ENCODE peak calls at places on chromosomes 12 and 14, in eight cellular contexts. H, F, C, O, U, W, A and P are unnamed samples.

GRCh38 chr14:81453166-81453766 is 53.1 kb upstream of the STON2 start:
- DNase-seq in H (peak; percentile 65), F (peak; percentile 85), C (peak; percentile 48), O (peak; percentile 48), U (peak; percentile 48), W (peak; percentile 42), A (peak; percentile 78), P (peak; percentile 70)

GRCh38 chr12:12622418-12622817 is 10.7 kb downstream of the CREBL2 start:
- DNase-seq in H (no peak), F (no peak), C (no peak), O (no peak), U (no peak), W (no peak), A (no peak), P (no peak)

GRCh38 chr14:31968107-31968810 is 108.8 kb upstream of the ARHGAP5 start:
- DNase-seq in H (no peak), F (peak; percentile 73), C (no peak), O (no peak), U (peak; percentile 88), W (peak; percentile 74), A (no peak), P (peak; percentile 79)

GRCh38 chr12:17278946-17279345 is 673.0 kb upstream of the LMO3 start:
- DNase-seq in H (no peak), F (peak; percentile 42), C (no peak), O (no peak), U (no peak), W (no peak), A (peak; percentile 39), P (peak; percentile 1)

GRCh38 chr12:3432176-3432742 is 58.7 kb upstream of the PRMT8 start:
- DNase-seq in H (no peak), F (no peak), C (no peak), O (no peak), U (peak; percentile 16), W (no peak), A (no peak), P (no peak)

GRCh38 chr14:68791078-68791983 is 1.5 kb downstream of the ZFP36L1 start:
- DNase-seq in H (no peak), F (peak; percentile 66), C (peak; percentile 35), O (no peak), U (peak; percentile 28), W (no peak), A (peak; percentile 41), P (peak; percentile 61)

GRCh38 chr12:118750666-118751065 is 230.7 kb upstream of the SRRM4 start:
- DNase-seq in H (no peak), F (no peak), C (no peak), O (no peak), U (no peak), W (no peak), A (no peak), P (no peak)

GRCh38 chr12:15995801-15996200 is 84.7 kb downstream of the DERA start:
- DNase-seq in H (no peak), F (no peak), C (no peak), O (no peak), U (no peak), W (no peak), A (no peak), P (no peak)

GRCh38 chr12:128069359-128069997 is 197.5 kb upstream of the TMEM132C start:
- DNase-seq in H (peak; percentile 46), F (peak; percentile 89), C (peak; percentile 11), O (peak; percentile 26), U (peak; percentile 45), W (peak; percentile 53), A (peak; percentile 92), P (peak; percentile 15)

GRCh38 chr14:61544448-61545202 is 150.7 kb upstream of the HIF1A start:
- DNase-seq in H (no peak), F (no peak), C (no peak), O (no peak), U (no peak), W (no peak), A (no peak), P (no peak)

GRCh38 chr14:90511795-90512331 is 115.0 kb downstream of the CALM1 start:
- DNase-seq in H (no peak), F (no peak), C (no peak), O (no peak), U (no peak), W (no peak), A (no peak), P (no peak)

GRCh38 chr12:53279283-53279869 is 11.3 kb downstream of the ESPL1 start:
- DNase-seq in H (no peak), F (no peak), C (no peak), O (no peak), U (no peak), W (no peak), A (no peak), P (no peak)

DNA sequence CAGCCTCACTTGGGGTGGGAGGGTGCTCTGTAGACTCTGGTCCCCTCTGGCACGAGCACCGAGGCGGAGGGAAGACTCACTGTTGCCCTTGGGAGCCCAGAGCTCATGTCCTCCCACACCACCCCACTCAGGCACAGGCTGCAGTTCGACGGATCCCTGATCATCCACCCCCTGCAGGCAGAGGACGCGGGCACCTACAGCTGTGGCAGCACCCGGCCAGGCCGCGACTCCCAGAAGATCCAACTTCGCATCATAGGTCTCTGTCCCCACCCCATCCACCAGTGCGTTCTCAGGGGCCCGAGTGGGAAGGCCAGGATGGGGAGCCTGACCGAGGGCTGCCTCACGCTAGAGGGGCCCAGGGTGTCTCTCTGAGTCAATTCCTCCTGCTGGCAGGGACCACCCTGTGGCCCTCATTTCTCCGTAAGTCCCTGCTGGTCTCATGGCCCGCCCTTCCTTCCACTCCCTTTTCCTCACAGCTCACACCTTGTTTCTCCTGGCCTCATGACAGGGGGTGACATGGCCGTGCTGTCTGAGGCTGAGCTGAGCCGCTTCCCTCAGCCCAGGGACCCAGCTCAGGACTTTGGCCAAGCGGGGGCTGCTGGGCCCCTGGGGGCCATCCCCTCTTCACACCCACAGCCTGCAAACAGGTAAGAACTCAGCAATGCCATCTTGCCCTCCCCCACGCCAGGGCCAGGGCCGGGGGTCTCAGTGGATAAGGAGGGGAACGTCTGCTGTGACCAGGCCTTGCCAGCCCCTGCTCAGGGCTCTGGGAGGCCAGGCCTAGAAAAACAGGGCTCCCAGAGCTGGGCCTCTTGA is 27.0 kb downstream of the PAPLN start:
- DNase-seq in H (peak; percentile 40), F (no peak), C (no peak), O (no peak), U (no peak), W (no peak), A (no peak), P (no peak)
- H3K4me2 ChIP-seq in H (no peak overlapping the region), F (no peak overlapping the region), C (no peak overlapping the region), O (no peak overlapping the region), U (no peak overlapping the region), W (no peak overlapping the region), A (no peak overlapping the region), P (no peak overlapping the region)

DNA sequence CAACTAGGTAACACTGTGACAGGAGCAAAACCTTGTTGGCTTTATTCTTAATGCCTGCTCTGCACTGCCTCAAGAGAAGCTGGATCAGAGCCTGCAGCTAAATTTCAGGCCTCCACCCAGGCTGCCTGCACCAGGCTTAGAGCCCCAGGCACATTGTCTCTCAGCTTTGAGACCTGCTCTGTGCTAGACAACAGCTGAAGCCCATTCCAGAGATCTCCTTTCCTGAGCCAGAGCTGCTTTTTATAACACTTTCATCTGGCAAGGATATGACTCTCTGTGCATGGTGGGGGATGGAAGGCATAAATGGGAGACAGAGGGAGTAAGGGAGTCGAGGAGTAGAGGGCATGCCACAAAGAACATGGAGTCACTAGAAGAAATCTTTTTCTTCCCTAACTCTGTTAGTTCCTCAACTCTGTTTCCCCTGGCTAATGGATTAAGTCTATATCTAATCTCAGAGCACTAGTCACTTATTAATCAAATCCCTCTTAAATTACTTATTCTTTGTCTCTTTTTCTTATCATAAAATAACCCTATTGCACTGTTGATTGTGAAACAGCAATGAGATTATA is 27.1 kb upstream of the LUM start:
- DNase-seq in H (peak; percentile 12), F (no peak), C (peak; percentile 48), O (no peak), U (no peak), W (no peak), A (no peak), P (peak; percentile 23)
- H2AFZ ChIP-seq in H (peak overlapping the region; percentile 77), F (no peak overlapping the region), C (peak overlapping the region; percentile 41), O (peak overlapping the region; percentile 8), U (no peak overlapping the region), W (no peak overlapping the region), A (no peak overlapping the region), P (no peak overlapping the region)

DNA sequence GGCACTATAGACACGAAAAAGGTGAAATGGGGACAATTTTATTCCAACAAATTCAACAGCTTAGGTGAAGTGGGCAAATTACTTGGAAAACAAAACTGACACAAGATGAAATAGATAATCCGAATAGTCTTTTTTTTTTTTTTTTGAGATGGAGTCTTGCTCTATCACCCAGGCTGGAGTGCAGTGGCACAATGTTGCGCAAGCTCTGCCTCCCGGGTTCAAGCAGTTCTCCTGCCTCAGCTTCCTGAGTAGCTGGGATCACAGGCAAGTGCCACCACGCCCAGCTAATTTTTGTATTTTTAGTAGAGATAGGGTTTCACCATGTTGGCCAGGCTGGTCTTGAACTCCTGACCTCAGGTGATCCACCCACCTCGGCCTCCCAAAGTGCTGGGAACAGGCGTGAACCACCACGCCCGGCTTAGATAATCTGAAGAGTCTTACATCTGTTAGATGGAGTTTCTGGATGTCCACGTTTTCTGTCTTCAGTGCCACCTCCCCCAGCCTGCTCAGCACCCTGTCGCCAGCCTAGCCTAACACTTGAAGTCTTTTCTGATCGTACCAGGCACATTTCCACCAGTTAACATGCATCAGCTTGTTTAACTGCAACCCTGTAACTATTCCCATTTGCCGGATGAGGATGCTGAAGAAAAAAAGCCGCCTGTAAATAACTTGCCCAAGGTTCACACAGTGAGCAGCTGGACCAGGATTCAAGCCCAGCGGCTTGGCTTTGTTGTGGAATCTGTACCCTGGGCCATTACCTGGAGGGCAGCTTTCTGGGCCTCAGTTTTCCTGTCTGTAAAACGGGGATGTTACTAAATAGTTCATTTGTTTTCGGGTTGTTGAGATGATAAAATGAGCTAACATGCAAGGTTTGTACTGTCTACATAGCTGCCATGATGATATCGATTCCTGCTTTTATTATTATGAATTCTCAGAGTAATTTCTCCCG is 26.4 kb downstream of the FBRSL1 start:
- DNase-seq in H (no peak), F (no peak), C (no peak), O (no peak), U (no peak), W (no peak), A (no peak), P (no peak)
- H3K4me2 ChIP-seq in H (no peak overlapping the region), F (no peak overlapping the region), C (no peak overlapping the region), O (no peak overlapping the region), U (no peak overlapping the region), W (no peak overlapping the region), A (no peak overlapping the region), P (no peak overlapping the region)

GRCh38 chr12:8553088-8553627 is 12.5 kb upstream of the CLEC4E start:
- DNase-seq in H (no peak), F (peak; percentile 63), C (no peak), O (no peak), U (no peak), W (no peak), A (no peak), P (no peak)

GRCh38 chr12:8559676-8560075 is 19.0 kb upstream of the CLEC4E start:
- DNase-seq in H (no peak), F (no peak), C (no peak), O (no peak), U (no peak), W (no peak), A (no peak), P (peak; percentile 8)

GRCh38 chr12:8554451-8555195 is 13.9 kb upstream of the CLEC4E start:
- DNase-seq in H (no peak), F (no peak), C (peak; percentile 59), O (no peak), U (peak; percentile 39), W (peak; percentile 46), A (peak; percentile 41), P (peak; percentile 11)

GRCh38 chr12:8560986-8561385 is 20.3 kb upstream of the CLEC4E start:
- DNase-seq in H (no peak), F (no peak), C (no peak), O (no peak), U (no peak), W (no peak), A (no peak), P (no peak)

GRCh38 chr12:8556748-8557147 is 16.0 kb upstream of the CLEC4E start:
- DNase-seq in H (no peak), F (no peak), C (no peak), O (no peak), U (no peak), W (no peak), A (no peak), P (no peak)
- H2AFZ ChIP-seq in H (no peak overlapping the region), F (no peak overlapping the region), C (no peak overlapping the region), O (no peak overlapping the region), U (no peak overlapping the region), W (no peak overlapping the region), A (no peak overlapping the region), P (no peak overlapping the region)